ENCODE peak calls at places on chromosomes 11 and 22, in four cellular contexts. One of them, this sample, is unnamed.

GRCh38 chr11:69245491-69246345 is 48.2 kb upstream of the MYEOV start:
- DNase-seq in GM12878: no peak
- DNase-seq in K562: no peak
- DNase-seq in HepG2: no peak
- DNase-seq in this sample: no peak

GRCh38 chr11:35040221-35040942 is 98.6 kb upstream of the CD44 start:
- DNase-seq in HepG2: no peak
- DNase-seq in GM12878: peak; percentile 84
- DNase-seq in K562: no peak
- DNase-seq in this sample: no peak

GRCh38 chr11:129965248-129965647 is 37.4 kb downstream of the PRDM10 start:
- DNase-seq in K562: peak; percentile 25
- DNase-seq in GM12878: no peak
- DNase-seq in HepG2: no peak
- DNase-seq in this sample: no peak

GRCh38 chr22:39512026-39512425 is 8.3 kb upstream of the ATF4 start:
- DNase-seq in GM12878: no peak
- DNase-seq in K562: no peak
- DNase-seq in HepG2: no peak
- DNase-seq in this sample: no peak

GRCh38 chr11:2134022-2135010 is 4.9 kb downstream of the IGF2 start:
- DNase-seq in GM12878: no peak
- DNase-seq in HepG2: no peak
- DNase-seq in K562: no peak
- DNase-seq in this sample: no peak

GRCh38 chr11:119721129-119722120 is 7.6 kb downstream of the NECTIN1 start:
- DNase-seq in K562: peak; percentile 43
- DNase-seq in GM12878: no peak
- DNase-seq in HepG2: peak; percentile 67
- DNase-seq in this sample: peak; percentile 77

GRCh38 chr11:59253001-59253400 is 40.3 kb upstream of the MPEG1 start:
- DNase-seq in K562: no peak
- DNase-seq in HepG2: no peak
- DNase-seq in GM12878: no peak
- DNase-seq in this sample: no peak

GRCh38 chr11:60953781-60954180 is 1.8 kb upstream of the SLC15A3 start:
- DNase-seq in K562: no peak
- DNase-seq in HepG2: no peak
- DNase-seq in GM12878: no peak
- DNase-seq in this sample: no peak

GRCh38 chr11:95011376-95011775 is 13.7 kb upstream of the KDM4E start:
- DNase-seq in HepG2: no peak
- DNase-seq in GM12878: no peak
- DNase-seq in K562: no peak
- DNase-seq in this sample: no peak

GRCh38 chr22:29302681-29303465 is 3.6 kb upstream of the GAS2L1 start:
- DNase-seq in K562: no peak
- DNase-seq in HepG2: no peak
- DNase-seq in GM12878: no peak
- DNase-seq in this sample: no peak

GRCh38 chr11:41983458-41983857 is 524.0 kb upstream of the LRRC4C start:
- DNase-seq in HepG2: no peak
- DNase-seq in K562: no peak
- DNase-seq in GM12878: no peak
- DNase-seq in this sample: no peak

GRCh38 chr11:9688716-9689511 is 25.0 kb downstream of the SWAP70 start:
- DNase-seq in GM12878: peak; percentile 81
- DNase-seq in HepG2: no peak
- DNase-seq in K562: no peak
- DNase-seq in this sample: no peak

GRCh38 chr11:66002648-66003225 is 434 bp downstream of the BANF1 start:
- DNase-seq in K562: peak; percentile 93
- DNase-seq in HepG2: peak; percentile 45
- DNase-seq in GM12878: no peak
- DNase-seq in this sample: no peak

GRCh38 chr11:69134957-69135356 is 20.8 kb upstream of the SMIM38 start:
- DNase-seq in GM12878: no peak
- DNase-seq in K562: no peak
- DNase-seq in HepG2: no peak
- DNase-seq in this sample: no peak

GRCh38 chr11:121524233-121524631 is 71.5 kb upstream of the SORL1-AS1 start:
- DNase-seq in K562: no peak
- DNase-seq in HepG2: no peak
- DNase-seq in GM12878: no peak
- DNase-seq in this sample: no peak

GRCh38 chr11:13210424-13210823 is 67.2 kb upstream of the BMAL1 start:
- DNase-seq in K562: peak; percentile 17
- DNase-seq in HepG2: peak; percentile 57
- DNase-seq in GM12878: no peak
- DNase-seq in this sample: peak; percentile 67

GRCh38 chr11:10303558-10304363 is 1.1 kb upstream of the ADM start:
- DNase-seq in GM12878: no peak
- DNase-seq in K562: no peak
- DNase-seq in HepG2: peak; percentile 44
- DNase-seq in this sample: no peak

GRCh38 chr11:61765550-61766253 is 13.3 kb downstream of the MYRF start:
- DNase-seq in GM12878: no peak
- DNase-seq in HepG2: no peak
- DNase-seq in K562: no peak
- DNase-seq in this sample: no peak

GRCh38 chr11:121113611-121114010 is 12.6 kb downstream of the TECTA start:
- DNase-seq in K562: no peak
- DNase-seq in GM12878: no peak
- DNase-seq in HepG2: no peak
- DNase-seq in this sample: no peak

GRCh38 chr11:120512727-120513435 is 1.3 kb downstream of the GRIK4 start:
- DNase-seq in K562: no peak
- DNase-seq in HepG2: no peak
- DNase-seq in GM12878: no peak
- DNase-seq in this sample: no peak

DNA sequence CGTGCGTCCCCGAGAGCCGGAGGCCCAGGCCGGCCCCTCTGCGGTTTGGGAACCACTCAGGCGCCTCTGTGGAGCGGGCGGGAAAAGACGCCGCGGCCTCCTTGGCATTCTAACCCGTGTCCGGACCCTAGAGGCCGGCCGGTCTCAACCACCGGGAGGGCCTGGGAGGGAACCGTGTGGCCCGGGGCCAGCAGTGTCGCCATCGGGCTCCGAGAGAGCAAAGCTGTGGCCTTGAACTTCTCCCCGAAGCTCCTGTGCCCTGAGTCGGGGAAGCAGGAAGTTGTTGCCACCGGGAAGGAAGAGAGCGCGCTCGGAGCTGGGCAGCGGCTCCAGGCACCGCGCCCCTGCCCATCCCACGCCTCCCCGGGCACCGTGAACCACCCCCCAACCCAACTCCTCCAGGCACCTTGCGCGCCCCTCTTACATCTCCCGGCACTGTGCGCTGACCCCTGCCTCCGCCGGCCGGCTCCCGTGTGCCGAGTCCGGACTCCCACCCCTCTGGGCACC is 80.1 kb upstream of the PPARA start:
- DNase-seq in HepG2: peak; percentile 10
- DNase-seq in K562: no peak
- DNase-seq in GM12878: no peak
- DNase-seq in this sample: no peak
- TF ChIP-seq ATF2 in HepG2: no peak
- TF ChIP-seq ATF2 in K562: no peak
- TF ChIP-seq ATF2 in GM12878: no peak
- TF ChIP-seq ATF2 in this sample: no peak

GRCh38 chr11:74380746-74381439 is 17.3 kb downstream of the PGM2L1 start:
- DNase-seq in HepG2: no peak
- DNase-seq in GM12878: no peak
- DNase-seq in K562: no peak
- DNase-seq in this sample: no peak
- TF ChIP-seq ATF2 in HepG2: no peak
- TF ChIP-seq ATF2 in GM12878: no peak
- TF ChIP-seq ATF2 in K562: no peak
- TF ChIP-seq ATF2 in this sample: no peak

GRCh38 chr22:50548913-50549790 is 3.5 kb downstream of the KLHDC7B start:
- DNase-seq in GM12878: no peak
- DNase-seq in HepG2: no peak
- DNase-seq in K562: no peak
- DNase-seq in this sample: no peak
- TF ChIP-seq ATF2 in GM12878: no peak
- TF ChIP-seq ATF2 in HepG2: no peak
- TF ChIP-seq ATF2 in K562: no peak
- TF ChIP-seq ATF2 in this sample: no peak

GRCh38 chr11:46534713-46535112 is 59.1 kb downstream of the AMBRA1 start:
- DNase-seq in GM12878: no peak
- DNase-seq in K562: no peak
- DNase-seq in HepG2: no peak
- DNase-seq in this sample: no peak
- TF ChIP-seq ATF2 in GM12878: no peak
- TF ChIP-seq ATF2 in K562: no peak
- TF ChIP-seq ATF2 in HepG2: no peak
- TF ChIP-seq ATF2 in this sample: no peak

GRCh38 chr11:44192701-44193100 is 97.2 kb downstream of the EXT2 start:
- DNase-seq in GM12878: no peak
- DNase-seq in K562: no peak
- DNase-seq in HepG2: no peak
- DNase-seq in this sample: no peak

GRCh38 chr11:44189986-44190882 is 94.8 kb downstream of the EXT2 start:
- DNase-seq in K562: no peak
- DNase-seq in GM12878: no peak
- DNase-seq in HepG2: no peak
- DNase-seq in this sample: no peak

GRCh38 chr11:44191322-44192014 is 96.0 kb downstream of the EXT2 start:
- DNase-seq in GM12878: no peak
- DNase-seq in HepG2: no peak
- DNase-seq in K562: no peak
- DNase-seq in this sample: no peak

GRCh38 chr11:44190883-44191230 is 95.4 kb downstream of the EXT2 start:
- DNase-seq in HepG2: no peak
- DNase-seq in K562: no peak
- DNase-seq in GM12878: no peak
- DNase-seq in this sample: no peak

DNA sequence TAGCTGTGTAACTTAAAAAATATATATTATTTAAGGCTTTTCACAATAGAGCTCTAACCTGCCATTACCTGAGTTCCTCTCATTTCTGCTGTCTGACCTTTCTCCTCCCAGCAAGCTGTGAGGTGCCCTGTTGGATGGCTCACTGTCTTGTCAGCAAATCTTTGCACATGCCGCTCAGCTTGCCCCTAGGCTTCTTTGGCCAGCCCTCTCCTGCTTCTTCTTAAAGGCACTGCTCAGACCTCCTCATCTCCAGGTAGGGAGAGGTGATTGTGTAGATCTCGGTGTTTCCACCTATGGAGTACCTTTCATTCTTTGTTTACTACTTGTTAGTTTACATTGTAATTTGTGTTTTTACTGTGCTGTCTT is 96.5 kb downstream of the EXT2 start:
- DNase-seq in GM12878: no peak
- DNase-seq in K562: no peak
- DNase-seq in HepG2: no peak
- DNase-seq in this sample: no peak
- TF ChIP-seq ATF2 in GM12878: no peak
- TF ChIP-seq ATF2 in K562: no peak
- TF ChIP-seq ATF2 in HepG2: no peak
- TF ChIP-seq ATF2 in this sample: no peak

DNA sequence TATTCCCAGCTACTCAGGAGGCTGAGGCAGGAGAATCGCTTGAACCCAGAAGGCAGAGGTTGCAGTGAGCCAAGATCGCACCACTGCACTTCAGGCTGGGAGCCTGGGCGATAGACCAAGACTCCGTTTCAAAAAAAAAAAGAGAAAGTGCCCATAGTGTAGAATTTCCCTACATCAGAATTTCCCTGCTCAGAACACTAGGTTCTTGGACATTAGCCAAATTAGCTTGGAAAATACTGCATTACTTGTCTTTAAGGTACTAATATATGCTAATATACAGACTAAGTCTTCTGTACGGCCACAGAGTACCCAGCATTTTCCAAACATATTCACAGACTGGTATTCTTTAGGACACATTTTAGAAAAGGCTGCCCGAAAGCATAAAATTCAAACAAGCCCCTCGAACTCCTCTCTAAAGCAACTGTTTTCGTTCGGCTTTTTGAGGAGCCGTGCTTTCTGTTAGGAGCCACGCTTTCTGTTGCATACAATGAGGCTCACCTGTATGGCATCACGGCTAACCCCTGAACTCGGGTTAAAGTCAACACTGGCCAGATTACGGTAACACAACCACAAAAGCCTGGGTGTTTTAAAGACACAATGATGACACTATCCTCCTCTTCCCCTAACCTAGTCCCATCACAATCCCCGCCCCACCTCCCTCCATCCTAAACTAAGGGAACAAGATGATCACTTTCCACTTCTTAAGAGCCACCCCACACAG is 18.4 kb downstream of the TNKS1BP1 start:
- DNase-seq in GM12878: no peak
- DNase-seq in HepG2: peak; percentile 68
- DNase-seq in K562: no peak
- DNase-seq in this sample: no peak
- TF ChIP-seq ATF2 in GM12878: no peak
- TF ChIP-seq ATF2 in HepG2: no peak
- TF ChIP-seq ATF2 in K562: no peak
- TF ChIP-seq ATF2 in this sample: no peak

DNA sequence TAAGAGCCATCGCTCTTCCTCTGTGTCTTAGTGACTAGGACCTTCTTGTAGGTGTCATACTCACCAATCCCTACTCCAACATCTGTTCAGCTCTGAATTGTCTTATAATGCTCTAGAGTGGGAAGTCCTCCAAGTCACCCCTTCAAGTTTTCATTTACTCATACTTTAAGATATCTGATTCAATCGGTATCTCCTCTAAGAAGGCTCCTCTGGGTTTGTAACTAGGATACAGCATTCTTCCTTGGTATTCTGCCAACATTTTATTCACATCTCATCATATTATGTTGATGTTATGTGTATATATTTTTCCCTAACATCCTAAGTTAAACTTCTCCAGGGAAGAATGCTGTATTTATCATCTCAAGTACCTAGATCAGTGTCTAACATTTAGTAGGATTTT is 662.1 kb downstream of the NTM start:
- DNase-seq in HepG2: no peak
- DNase-seq in GM12878: no peak
- DNase-seq in K562: no peak
- DNase-seq in this sample: no peak
- TF ChIP-seq ATF2 in HepG2: no peak
- TF ChIP-seq ATF2 in GM12878: no peak
- TF ChIP-seq ATF2 in K562: no peak
- TF ChIP-seq ATF2 in this sample: no peak

GRCh38 chr11:125236072-125236825 is 71.7 kb downstream of the PKNOX2 start:
- DNase-seq in GM12878: no peak
- DNase-seq in K562: no peak
- DNase-seq in HepG2: no peak
- DNase-seq in this sample: no peak
- TF ChIP-seq ATF2 in GM12878: no peak
- TF ChIP-seq ATF2 in K562: no peak
- TF ChIP-seq ATF2 in HepG2: no peak
- TF ChIP-seq ATF2 in this sample: no peak

DNA sequence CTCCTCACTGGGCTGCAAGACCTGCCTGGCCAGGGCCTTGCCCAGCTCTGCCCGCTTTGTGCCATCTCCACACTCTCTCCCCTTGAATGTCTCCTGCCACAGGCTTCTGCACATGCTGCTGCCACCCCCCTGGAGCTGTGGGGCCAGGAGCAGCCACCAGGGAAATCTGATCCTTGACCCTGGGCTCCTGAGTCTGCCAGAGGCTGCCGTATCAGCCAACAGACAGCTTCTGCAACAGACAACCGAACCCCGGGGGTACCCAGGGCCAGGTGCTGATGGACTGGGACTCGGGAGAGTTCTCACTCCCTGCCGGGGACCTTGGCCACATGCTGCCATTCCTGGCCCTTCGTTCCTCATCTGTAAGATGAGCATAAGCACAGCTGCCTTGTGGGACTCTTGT is 3.3 kb upstream of the PPARA start:
- DNase-seq in K562: no peak
- DNase-seq in GM12878: no peak
- DNase-seq in HepG2: no peak
- DNase-seq in this sample: peak; percentile 44
- TF ChIP-seq ATF2 in K562: no peak
- TF ChIP-seq ATF2 in GM12878: no peak
- TF ChIP-seq ATF2 in HepG2: no peak
- TF ChIP-seq ATF2 in this sample: no peak

This sample was measured in H1.